ENCODE peak calls at places on chromosomes 6 and 20, in ten cellular contexts. L, O, B, X, C, W, R, T, F and G are unnamed samples.

GRCh38 chr20:31587545-31588389 is 17.3 kb upstream of the ID1 start:
- DNase-seq in B (peak), W (no peak), L (no peak), R (no peak), O (no peak), C (no peak), F (no peak), X (no peak), T (no peak), G (no peak)

GRCh38 chr6:157763129-157763893 is 59.7 kb upstream of the SNX9 start:
- DNase-seq in C (peak), B (peak), T (peak), F (peak), R (no peak), W (no peak), L (no peak), X (peak), O (peak), G (no peak)

GRCh38 chr6:38034269-38034914 is 214.9 kb downstream of the ZFAND3 start:
- DNase-seq in O (no peak), C (no peak), T (no peak), L (no peak), R (no peak), F (no peak), X (peak), W (peak), B (peak), G (no peak)

GRCh38 chr6:166460473-166461437 is 78.0 kb upstream of the MPC1 start:
- DNase-seq in W (no peak), L (no peak), B (no peak), T (no peak), R (no peak), C (no peak), F (no peak), O (no peak), X (no peak), G (no peak)

GRCh38 chr6:34149831-34150400 is 4.0 kb upstream of the GRM4 start:
- DNase-seq in X (no peak), R (no peak), O (no peak), T (no peak), L (no peak), W (no peak), F (no peak), C (no peak), B (no peak), G (no peak)

GRCh38 chr20:36130316-36130865 is 24.1 kb upstream of the EPB41L1 start:
- DNase-seq in X (no peak), R (no peak), B (no peak), O (no peak), F (no peak), L (no peak), C (no peak), T (no peak), W (no peak), G (no peak)

GRCh38 chr20:31815408-31816188 is 3.6 kb upstream of the MYLK2 start:
- DNase-seq in W (no peak), X (no peak), T (peak), F (no peak), C (no peak), R (no peak), O (no peak), L (no peak), B (peak), G (no peak)

GRCh38 chr6:133778414-133778813 is 110.5 kb upstream of the TCF21 start:
- DNase-seq in C (no peak), W (no peak), R (no peak), T (no peak), B (peak), X (peak), O (no peak), F (no peak), L (no peak), G (no peak)

GRCh38 chr6:53074347-53074746 is 9.1 kb downstream of the FBXO9 start:
- DNase-seq in W (no peak), F (no peak), B (no peak), R (no peak), T (no peak), C (no peak), O (no peak), X (no peak), L (no peak), G (no peak)

GRCh38 chr6:44177691-44178423 is 19.2 kb downstream of the CAPN11 start:
- DNase-seq in L (no peak), O (no peak), C (no peak), W (peak), F (no peak), X (peak), B (peak), R (no peak), T (no peak), G (no peak)

GRCh38 chr6:98590957-98591356 is 243.4 kb upstream of the POU3F2 start:
- DNase-seq in W (no peak), T (no peak), X (no peak), O (no peak), B (no peak), R (no peak), L (no peak), F (no peak), C (no peak), G (no peak)

GRCh38 chr6:161074496-161075140 is 83.0 kb downstream of the MAP3K4 start:
- DNase-seq in W (no peak), F (no peak), X (no peak), B (no peak), O (no peak), T (no peak), L (no peak), C (no peak), R (no peak), G (no peak)

GRCh38 chr6:81105998-81106397 is 646.5 kb downstream of the TENT5A start:
- DNase-seq in X (no peak), T (no peak), L (no peak), B (peak), R (no peak), C (no peak), O (no peak), W (no peak), F (no peak), G (no peak)

GRCh38 chr20:50919567-50919966 is 11.7 kb downstream of the ADNP start:
- DNase-seq in O (no peak), T (no peak), C (no peak), X (peak), F (no peak), R (no peak), W (no peak), L (no peak), B (no peak), G (no peak)

GRCh38 chr6:27865952-27866369 is 46.2 kb downstream of the OR2B2 start:
- DNase-seq in W (no peak), F (peak), R (no peak), C (no peak), L (no peak), O (peak), X (no peak), B (no peak), T (no peak), G (no peak)

GRCh38 chr20:40008177-40008576 is 680.9 kb downstream of the MAFB start:
- DNase-seq in T (no peak), F (no peak), W (no peak), B (no peak), R (no peak), X (peak), L (no peak), O (peak), C (no peak), G (no peak)

GRCh38 chr20:63381781-63382431 is 20.8 kb upstream of the CHRNA4 start:
- DNase-seq in T (no peak), C (no peak), R (no peak), B (peak), F (no peak), X (no peak), L (no peak), O (no peak), W (no peak), G (no peak)

GRCh38 chr6:140281236-140281635 is 906.8 kb upstream of the CITED2 start:
- DNase-seq in O (no peak), X (peak), B (no peak), L (no peak), T (no peak), R (no peak), F (no peak), W (no peak), C (no peak), G (no peak)

GRCh38 chr6:17334265-17334664 is 53.1 kb downstream of the RBM24 start:
- DNase-seq in B (peak), L (no peak), T (no peak), X (peak), W (no peak), R (no peak), C (no peak), O (no peak), F (no peak), G (no peak)